ENCODE peak calls at places on chromosomes 12 and 14, in seven cellular contexts. V is AG09309, G is GM12865, Z is AG10803, D is upper lobe of left lung, H is mucosa of descending colon, X is fibroblast of lung. A is an unnamed sample.

GRCh38 chr12:89992668-89993401 is 284.2 kb upstream of the ATP2B1 start:
- DNase-seq in Z (no peak), G (no peak), X (no peak), D (no peak), H (no peak), V (no peak), A (peak)

GRCh38 chr14:39423793-39424192 is 8.4 kb downstream of the FBXO33 start:
- DNase-seq in H (no peak), X (no peak), D (no peak), V (no peak), G (no peak), Z (no peak), A (no peak)

GRCh38 chr12:5232291-5232690 is 188.6 kb downstream of the KCNA5 start:
- DNase-seq in X (no peak), H (no peak), Z (peak), D (no peak), G (no peak), V (peak), A (no peak)

GRCh38 chr12:30694412-30694955 is 1.2 kb downstream of the IPO8 start:
- DNase-seq in X (peak), H (no peak), Z (no peak), V (no peak), G (peak), D (no peak), A (peak)

GRCh38 chr12:57902371-57903042 is 38.9 kb upstream of the ATP23 start:
- DNase-seq in G (no peak), V (no peak), H (no peak), X (no peak), D (no peak), Z (peak), A (no peak)

GRCh38 chr14:103056322-103057027 is 874 bp downstream of the CDC42BPB start:
- DNase-seq in X (peak), Z (peak), G (peak), D (peak), V (no peak), H (peak), A (peak)

GRCh38 chr12:130161261-130162231 is 718 bp upstream of the FZD10 start:
- DNase-seq in Z (no peak), X (peak), D (peak), G (no peak), V (no peak), H (peak), A (no peak)

GRCh38 chr12:15590180-15590826 is 198.9 kb downstream of the EPS8 start:
- DNase-seq in H (peak), D (peak), V (peak), Z (peak), G (peak), X (peak), A (peak)

GRCh38 chr14:105398044-105398725 is at the start of gene TEX22:
- DNase-seq in G (peak), H (peak), X (peak), D (peak), V (no peak), Z (peak), A (peak)

GRCh38 chr12:43551271-43551970 is 582 bp downstream of the ADAMTS20 start:
- DNase-seq in V (no peak), D (peak), Z (no peak), H (no peak), X (peak), G (no peak), A (no peak)

GRCh38 chr12:79988368-79988767 is 53.5 kb upstream of the PPP1R12A start:
- DNase-seq in V (peak), Z (peak), H (no peak), X (peak), D (no peak), G (no peak), A (no peak)

GRCh38 chr14:103597623-103598372 is 31.2 kb upstream of the KLC1 start:
- DNase-seq in Z (peak), D (no peak), X (peak), H (no peak), V (peak), G (no peak), A (peak)

GRCh38 chr12:94152292-94153083 is 4.1 kb downstream of the PLXNC1 start:
- DNase-seq in V (no peak), D (no peak), Z (no peak), G (no peak), H (no peak), X (no peak), A (no peak)

GRCh38 chr12:54603173-54603814 is 14.8 kb upstream of the PPP1R1A start:
- DNase-seq in V (peak), Z (peak), X (peak), G (peak), D (no peak), H (peak), A (peak)

GRCh38 chr14:24032727-24033418 is 18.9 kb upstream of the CARMIL3 start:
- DNase-seq in X (peak), G (no peak), H (no peak), V (peak), D (no peak), Z (peak), A (peak)

GRCh38 chr14:54637829-54638446 is 71.0 kb downstream of the SAMD4A start:
- DNase-seq in D (no peak), H (no peak), V (no peak), G (no peak), X (peak), Z (peak), A (peak)

GRCh38 chr14:37210448-37210847 is 12.7 kb downstream of the MIPOL1 start:
- DNase-seq in H (no peak), D (no peak), Z (no peak), V (no peak), X (no peak), G (no peak), A (no peak)

GRCh38 chr14:91170504-91171121 is 56.7 kb downstream of the DGLUCY start:
- DNase-seq in D (no peak), H (no peak), G (no peak), Z (peak), X (peak), V (no peak), A (peak)

GRCh38 chr14:92309968-92310367 is 13.0 kb upstream of the SLC24A4 start:
- DNase-seq in X (no peak), G (no peak), Z (no peak), V (no peak), H (no peak), D (no peak), A (no peak)

GRCh38 chr14:106200539-106201310 is 674.3 kb downstream of the TMEM121 start:
- DNase-seq in H (no peak), G (no peak), Z (no peak), X (no peak), V (no peak), D (no peak), A (no peak)

GRCh38 chr12:121048442-121048841 is 9.4 kb upstream of the OASL start:
- DNase-seq in V (no peak), G (no peak), H (no peak), Z (no peak), D (no peak), X (no peak), A (no peak)

GRCh38 chr14:72503696-72504368 is 390.1 kb downstream of the DPF3 start:
- DNase-seq in V (no peak), X (no peak), G (no peak), H (no peak), D (no peak), Z (no peak), A (no peak)

GRCh38 chr14:105173901-105174894 is 5.6 kb upstream of the JAG2 start:
- DNase-seq in D (peak), H (peak), V (no peak), G (peak), X (no peak), Z (no peak), A (no peak)

GRCh38 chr12:118061011-118061875 is at the start of gene WSB2:
- DNase-seq in V (no peak), X (peak), D (peak), G (peak), H (peak), Z (peak), A (peak)

GRCh38 chr14:77377502-77377844 is 294 bp downstream of the SAMD15 start:
- DNase-seq in Z (no peak), V (no peak), X (no peak), G (no peak), H (no peak), D (no peak), A (no peak)
- H3K4me3 ChIP-seq in Z (peak), V (peak), X (peak), G (peak), H (no peak), D (peak), A (peak)

GRCh38 chr14:49767473-49768300 is at the start of gene KLHDC2:
- DNase-seq in H (peak), G (peak), D (peak), Z (peak), V (peak), X (peak), A (peak)

GRCh38 chr14:49769581-49770211 is 1.7 kb downstream of the KLHDC2 start:
- DNase-seq in H (peak), G (no peak), V (no peak), Z (no peak), X (no peak), D (peak), A (peak)

GRCh38 chr14:49769171-49769570 is 1.2 kb downstream of the KLHDC2 start:
- DNase-seq in V (no peak), D (no peak), H (peak), Z (peak), G (no peak), X (peak), A (peak)

GRCh38 chr14:49766839-49767238 is 1.1 kb upstream of the KLHDC2 start:
- DNase-seq in G (no peak), D (no peak), V (no peak), Z (no peak), X (peak), H (no peak), A (peak)

DNA sequence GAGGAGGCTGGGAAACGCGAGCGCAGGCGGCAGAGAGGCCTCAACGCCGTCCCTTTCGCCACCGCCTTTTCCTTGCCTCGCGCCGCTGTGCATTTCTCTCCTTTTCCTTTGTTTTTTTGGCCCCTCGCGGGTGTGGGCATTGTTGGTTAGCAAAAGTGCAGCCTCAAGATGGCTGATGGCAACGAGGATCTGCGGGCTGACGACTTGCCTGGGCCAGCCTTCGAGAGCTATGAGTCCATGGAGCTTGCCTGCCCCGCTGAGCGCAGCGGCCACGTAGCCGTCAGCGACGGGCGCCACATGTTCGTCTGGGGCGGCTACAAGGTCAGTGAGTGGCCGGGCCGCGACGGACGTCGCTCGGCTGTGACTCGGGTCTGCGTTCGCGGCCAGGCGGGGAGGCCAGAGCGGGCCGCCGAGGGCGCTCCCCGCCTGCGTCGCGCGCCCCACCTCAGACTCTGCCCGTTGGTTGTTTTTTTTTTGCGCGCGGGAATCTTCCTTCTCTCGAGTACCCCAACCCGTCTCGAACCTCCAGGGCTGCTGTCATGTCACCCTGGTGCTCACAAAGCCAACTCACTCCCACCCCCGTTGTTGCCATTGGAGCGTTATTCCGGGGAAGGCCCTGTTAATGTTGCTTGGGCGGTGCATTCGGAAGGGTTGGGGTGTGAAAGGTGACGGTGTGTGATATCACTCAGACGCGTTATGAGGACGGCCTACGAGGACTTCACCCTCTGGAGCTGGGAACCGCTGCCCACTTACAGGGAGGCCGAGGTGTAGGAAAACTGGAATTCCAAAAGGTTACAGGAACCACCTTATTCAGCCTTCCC is 558 bp downstream of the KLHDC2 start:
- DNase-seq in Z (peak), V (no peak), G (peak), X (peak), H (peak), D (peak), A (peak)
- TF ChIP-seq CTCF in Z (no peak), V (no peak), G (no peak), X (no peak), H (no peak), D (no peak), A (no peak)

GRCh38 chr12:51992246-51992645 is 14.5 kb upstream of the TAMALIN start:
- DNase-seq in D (no peak), H (no peak), V (no peak), G (no peak), Z (no peak), X (no peak), A (no peak)

GRCh38 chr12:51994959-51995358 is 11.8 kb upstream of the TAMALIN start:
- DNase-seq in H (no peak), X (no peak), Z (peak), G (no peak), V (peak), D (no peak), A (no peak)

GRCh38 chr12:51997156-51997555 is 9.6 kb upstream of the TAMALIN start:
- DNase-seq in D (no peak), Z (no peak), V (no peak), H (no peak), G (no peak), X (no peak), A (no peak)

GRCh38 chr12:51994539-51994820 is 12.3 kb upstream of the TAMALIN start:
- DNase-seq in V (no peak), D (no peak), X (no peak), H (no peak), G (no peak), Z (no peak), A (no peak)
- H3K4me3 ChIP-seq in V (no peak), D (no peak), X (no peak), H (no peak), G (no peak), Z (no peak), A (no peak)

GRCh38 chr14:100246809-100247428 is 8.0 kb downstream of the YY1 start:
- DNase-seq in H (no peak), G (peak), V (no peak), X (peak), Z (peak), D (no peak), A (peak)
- TF ChIP-seq CTCF in H (peak), G (peak), V (peak), X (peak), Z (peak), D (no peak), A (peak)

DNA sequence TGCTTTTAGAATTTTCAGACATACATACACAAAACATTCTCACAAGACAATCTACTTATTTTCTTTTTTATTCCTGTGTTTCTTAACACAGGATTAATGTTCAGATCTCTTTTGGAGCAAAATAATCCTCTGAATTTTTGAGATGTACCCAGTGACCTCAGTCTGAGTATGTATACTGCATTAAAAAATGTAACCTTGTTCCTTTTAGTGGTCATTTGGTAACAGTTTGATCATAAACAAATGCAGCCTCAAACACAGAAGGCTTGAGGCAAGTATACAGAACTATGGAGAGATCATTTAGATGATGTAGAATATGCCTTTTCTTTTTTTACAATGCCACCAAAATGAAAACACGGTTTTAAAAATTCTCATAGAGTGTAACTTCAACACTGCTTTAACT is 9.7 kb downstream of the HIF1A start:
- DNase-seq in Z (no peak), V (no peak), H (no peak), D (no peak), X (no peak), G (no peak), A (no peak)
- H3K4me3 ChIP-seq in Z (no peak), V (no peak), H (no peak), D (no peak), X (no peak), G (no peak), A (peak)

GRCh38 chr12:127351481-127352010 is 915.4 kb upstream of the TMEM132C start:
- DNase-seq in D (peak), X (no peak), G (no peak), H (no peak), V (no peak), Z (no peak), A (no peak)

GRCh38 chr12:127360580-127360979 is 906.4 kb upstream of the TMEM132C start:
- DNase-seq in H (no peak), V (no peak), X (no peak), G (no peak), D (no peak), Z (no peak), A (no peak)

DNA sequence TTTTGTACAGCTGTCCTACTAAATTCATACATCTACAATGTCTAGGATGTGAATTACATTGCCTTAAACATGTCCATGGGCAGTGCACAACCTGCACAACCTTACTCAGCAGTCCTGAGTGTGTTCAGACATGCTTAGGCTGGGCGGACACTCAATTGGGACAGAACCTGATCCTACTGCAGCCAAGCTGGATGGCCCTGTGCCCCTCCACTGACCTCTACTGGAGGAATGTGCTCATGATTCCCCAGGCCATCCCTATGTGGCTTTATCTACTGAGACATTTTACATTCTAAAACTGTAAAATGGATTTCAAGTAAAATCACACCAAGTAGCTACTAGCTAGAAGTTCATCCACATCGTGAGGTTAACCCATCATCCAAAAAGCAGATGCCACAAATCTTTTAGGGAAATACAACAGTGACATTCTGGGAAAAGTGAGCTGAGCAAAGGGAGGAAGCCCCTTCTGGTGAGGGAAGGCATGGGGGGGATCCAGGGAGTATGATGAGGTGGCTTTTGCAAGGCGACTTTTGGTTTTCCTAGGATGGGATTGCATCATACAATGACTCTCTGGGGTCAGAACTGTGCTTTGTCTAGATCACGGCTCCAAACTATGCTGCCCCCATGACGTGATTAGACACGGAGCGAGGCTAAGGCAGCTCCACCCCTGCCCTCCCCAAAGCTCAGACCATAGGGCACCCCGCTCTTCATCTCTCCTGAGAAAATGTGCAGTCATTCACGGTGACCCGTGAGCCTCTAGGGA is 911.7 kb upstream of the TMEM132C start:
- DNase-seq in X (no peak), D (no peak), Z (peak), G (peak), V (no peak), H (no peak), A (no peak)
- TF ChIP-seq CTCF in X (peak), D (no peak), Z (peak), G (peak), V (peak), H (no peak), A (peak)

GRCh38 chr12:52964556-52965336 is 15.8 kb downstream of the KRT18 start:
- DNase-seq in H (no peak), D (peak), G (no peak), X (no peak), Z (no peak), V (no peak), A (peak)

GRCh38 chr12:52969828-52970569 is 21.1 kb downstream of the KRT18 start:
- DNase-seq in Z (no peak), D (no peak), X (no peak), H (peak), G (no peak), V (no peak), A (peak)

DNA sequence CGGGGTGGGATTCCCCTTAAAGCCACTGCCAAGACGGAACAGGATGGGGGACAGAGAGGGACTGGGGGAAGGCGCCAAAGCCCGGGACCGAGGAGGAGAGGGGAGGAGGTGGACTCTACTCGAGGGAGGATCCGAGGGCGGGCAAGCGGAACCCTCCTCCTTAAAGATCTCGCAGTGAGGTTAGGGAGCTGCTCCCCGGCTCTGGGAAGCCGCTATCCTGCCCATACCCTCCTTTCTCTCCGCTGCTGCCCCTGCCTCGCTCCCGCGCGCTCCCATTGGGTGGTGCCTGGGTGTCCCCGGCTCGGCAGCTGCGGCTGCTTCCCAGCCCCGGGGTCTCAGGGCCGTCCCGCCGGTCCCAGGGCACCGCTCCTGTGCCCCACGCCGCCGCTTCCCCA is 16.4 kb downstream of the KRT18 start:
- DNase-seq in H (no peak), Z (no peak), X (no peak), D (peak), V (no peak), G (no peak), A (peak)
- H3K4me3 ChIP-seq in H (no peak), Z (peak), X (no peak), D (no peak), V (peak), G (no peak), A (peak)

DNA sequence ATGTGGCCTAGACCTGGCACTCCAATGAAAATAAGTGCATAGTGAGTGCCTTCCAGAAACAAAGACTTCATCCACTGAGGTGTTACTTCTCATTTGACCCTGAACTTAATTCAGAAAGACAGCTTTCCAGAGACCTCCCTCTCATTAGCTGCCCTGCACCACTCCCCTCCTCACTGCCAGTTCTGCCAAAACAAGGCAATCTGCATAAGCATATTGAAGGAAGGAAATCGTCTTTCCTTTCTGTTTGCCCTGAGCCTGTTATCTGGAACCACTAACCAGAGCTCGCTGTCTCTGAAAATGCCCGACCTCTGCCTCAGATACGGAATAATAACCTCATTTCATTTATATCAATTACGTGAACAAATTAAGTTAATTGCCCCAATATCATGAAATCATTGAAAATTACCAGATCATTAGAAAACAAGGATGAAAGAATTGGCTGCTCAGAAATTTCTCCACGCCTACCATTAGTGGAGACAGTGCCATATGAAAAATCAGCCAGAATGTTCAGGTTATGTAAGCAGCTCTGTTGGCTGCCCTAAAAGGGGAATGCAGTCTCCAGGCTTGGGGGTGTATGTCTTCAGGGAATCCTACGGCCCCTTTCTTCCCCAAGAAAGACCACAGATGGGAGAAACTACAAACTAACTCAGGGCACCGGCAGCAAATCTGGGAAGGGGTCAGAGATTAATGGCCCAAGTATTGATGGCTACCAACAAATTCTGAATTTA is 149.9 kb upstream of the FKBP4 start:
- DNase-seq in H (no peak), V (no peak), D (no peak), Z (no peak), X (no peak), G (no peak), A (no peak)
- TF ChIP-seq CTCF in H (no peak), V (no peak), D (no peak), Z (no peak), X (no peak), G (no peak), A (no peak)